ENCODE peak calls at places on chromosomes 2 and 18, in eight cellular contexts. N is tibial artery; P is DMS153; D is CD4-positive, alpha-beta T cell; T is cardiac muscle cell; Z is ELF-1; I is germinal center; O is activated CD4-positive, alpha-beta T cell treated with anti-CD3 and anti-CD28 coated beads for 24 hours. L is an unnamed sample.

GRCh38 chr2:181972431-181973190 is 13.0 kb upstream of the PPP1R1C start:
- DNase-seq in O (no peak), P (no peak), Z (no peak), N (no peak), I (no peak), D (no peak), T (no peak), L (no peak)

GRCh38 chr2:28274911-28275685 is 117.6 kb upstream of the FOSL2 start:
- DNase-seq in Z (peak), O (no peak), I (no peak), D (no peak), T (no peak), P (no peak), N (peak), L (no peak)

GRCh38 chr2:60926751-60927568 is 45.6 kb downstream of the REL start:
- DNase-seq in O (no peak), P (no peak), D (no peak), Z (no peak), N (no peak), I (no peak), T (no peak), L (no peak)

GRCh38 chr2:74653589-74653984 is 460 bp upstream of the SEMA4F start:
- DNase-seq in I (peak), D (no peak), P (no peak), T (no peak), O (no peak), N (no peak), Z (no peak), L (no peak)

GRCh38 chr2:133063792-133064191 is 393.8 kb upstream of the LYPD1 start:
- DNase-seq in T (peak), N (no peak), O (no peak), P (no peak), I (no peak), Z (peak), D (no peak), L (no peak)

GRCh38 chr18:14942275-14942674 is 194.3 kb downstream of the ANKRD30B start:
- DNase-seq in O (no peak), P (no peak), T (no peak), D (no peak), I (no peak), N (no peak), Z (no peak), L (no peak)

GRCh38 chr2:162608901-162609300 is 229.7 kb downstream of the KCNH7 start:
- DNase-seq in Z (no peak), I (no peak), D (no peak), T (no peak), P (no peak), O (no peak), N (no peak), L (no peak)

GRCh38 chr2:172377408-172377807 is 50.0 kb upstream of the ITGA6 start:
- DNase-seq in N (no peak), O (no peak), I (no peak), P (no peak), D (no peak), Z (no peak), T (no peak), L (no peak)

GRCh38 chr2:174428214-174428613 is 32.7 kb downstream of the SCRN3 start:
- DNase-seq in T (no peak), Z (no peak), D (no peak), P (no peak), N (no peak), O (no peak), I (no peak), L (no peak)

GRCh38 chr2:215863687-215864086 is 149.7 kb downstream of the MREG start:
- DNase-seq in O (no peak), P (no peak), I (no peak), Z (no peak), T (no peak), N (no peak), D (no peak), L (no peak)

GRCh38 chr2:241286348-241287090 is 29.0 kb downstream of the HDLBP start:
- DNase-seq in P (no peak), T (no peak), N (no peak), D (no peak), O (no peak), I (no peak), Z (no peak), L (no peak)

GRCh38 chr18:4254840-4255239 is 200.3 kb downstream of the DLGAP1 start:
- DNase-seq in Z (no peak), O (no peak), D (no peak), T (no peak), N (no peak), P (no peak), I (no peak), L (no peak)

GRCh38 chr18:77650799-77651385 is 401.2 kb downstream of the GALR1 start:
- DNase-seq in T (peak), I (peak), O (peak), P (peak), D (peak), Z (peak), N (no peak), L (peak)

GRCh38 chr2:237074211-237074993 is 11.3 kb upstream of the COPS8 start:
- DNase-seq in T (no peak), Z (no peak), D (no peak), O (no peak), I (no peak), N (no peak), P (no peak), L (no peak)

GRCh38 chr2:129711816-129712420 is 267.5 kb upstream of the RAB6C start:
- DNase-seq in N (no peak), T (no peak), Z (no peak), O (no peak), P (no peak), D (no peak), I (no peak), L (no peak)

GRCh38 chr18:39872566-39872965 is 2082.5 kb upstream of the PIK3C3 start:
- DNase-seq in I (no peak), D (no peak), N (no peak), T (no peak), O (no peak), P (no peak), Z (no peak), L (no peak)

GRCh38 chr18:69222089-69222488 is 178.6 kb upstream of the DOK6 start:
- DNase-seq in I (no peak), D (no peak), O (no peak), Z (no peak), P (no peak), N (no peak), T (no peak), L (no peak)

GRCh38 chr2:224946911-224947310 is 95.4 kb downstream of the DOCK10 start:
- DNase-seq in D (no peak), Z (no peak), I (peak), T (no peak), P (peak), O (no peak), N (no peak), L (no peak)

GRCh38 chr2:163655672-163656071 is 80.1 kb downstream of the FIGN start:
- DNase-seq in O (no peak), Z (no peak), N (no peak), D (no peak), P (no peak), T (peak), I (no peak), L (no peak)

GRCh38 chr2:120869659-120870466 is 134.2 kb downstream of the GLI2 start:
- DNase-seq in I (no peak), O (no peak), T (no peak), D (no peak), P (no peak), Z (no peak), N (no peak), L (peak)

GRCh38 chr18:42414756-42415454 is 459.9 kb downstream of the PIK3C3 start:
- DNase-seq in D (no peak), T (no peak), Z (no peak), O (no peak), I (no peak), N (no peak), P (no peak), L (no peak)

GRCh38 chr18:49399003-49399402 is 61.4 kb downstream of the DYM start:
- DNase-seq in I (peak), N (no peak), P (no peak), D (no peak), Z (no peak), O (no peak), T (no peak), L (no peak)

GRCh38 chr2:224151161-224151560 is 112.1 kb upstream of the SERPINE2 start:
- DNase-seq in I (no peak), N (no peak), O (no peak), Z (no peak), P (no peak), T (no peak), D (no peak), L (no peak)

GRCh38 chr2:19354417-19355022 is 3.9 kb downstream of the OSR1 start:
- DNase-seq in T (no peak), N (no peak), O (no peak), P (no peak), D (no peak), Z (no peak), I (no peak), L (no peak)

GRCh38 chr2:172230783-172231446 is 128.2 kb upstream of the DLX2 start:
- DNase-seq in O (no peak), I (no peak), Z (peak), P (no peak), T (peak), N (no peak), D (no peak), L (no peak)

GRCh38 chr18:55861266-55861665 is 273.3 kb upstream of the TCF4 start:
- DNase-seq in I (no peak), Z (peak), P (no peak), N (no peak), T (no peak), D (no peak), O (no peak), L (no peak)

GRCh38 chr2:128073278-128073677 is 17.7 kb upstream of the UGGT1 start:
- DNase-seq in O (no peak), N (no peak), T (no peak), P (no peak), I (no peak), Z (no peak), D (no peak), L (no peak)

GRCh38 chr2:28449489-28450395 is 46.1 kb upstream of the PLB1 start:
- DNase-seq in I (no peak), D (no peak), T (no peak), Z (peak), O (peak), P (no peak), N (no peak), L (no peak)

GRCh38 chr2:3729786-3730185 is 26.4 kb downstream of the DCDC2C start:
- DNase-seq in Z (no peak), I (no peak), D (no peak), T (no peak), N (no peak), P (no peak), O (no peak), L (no peak)

GRCh38 chr2:202178342-202178958 is 59.9 kb downstream of the SUMO1 start:
- DNase-seq in D (peak), P (peak), O (no peak), I (peak), T (peak), N (no peak), Z (peak), L (no peak)

GRCh38 chr2:116510117-116510671 is 1304.3 kb upstream of the DDX18 start:
- DNase-seq in O (no peak), I (no peak), P (peak), Z (peak), N (no peak), T (peak), D (no peak), L (no peak)

GRCh38 chr18:48838166-48838775 is 112.5 kb downstream of the SMAD7 start:
- DNase-seq in P (no peak), D (no peak), Z (no peak), N (peak), T (no peak), O (no peak), I (no peak), L (peak)

GRCh38 chr2:161223139-161223732 is 63.0 kb downstream of the TANK start:
- DNase-seq in O (no peak), T (peak), I (no peak), D (no peak), Z (no peak), P (no peak), N (no peak), L (no peak)

GRCh38 chr2:64831134-64831976 is 157.8 kb upstream of the SLC1A4 start:
- DNase-seq in I (peak), D (peak), N (peak), T (peak), P (no peak), O (peak), Z (peak), L (peak)